ENCODE peak calls at places on chromosomes 3 and 15, in five cellular contexts. One of them, this sample, is unnamed.

GRCh38 chr3:11591401-11592266 is 52.1 kb downstream of the VGLL4 start:
- DNase-seq in caudate nucleus: peak
- DNase-seq in M059J: peak
- DNase-seq in AG10803: peak
- DNase-seq in putamen: peak
- DNase-seq in this sample: no peak

GRCh38 chr3:33440578-33441321 is 545 bp upstream of the UBP1 start:
- DNase-seq in putamen: peak
- DNase-seq in M059J: peak
- DNase-seq in AG10803: peak
- DNase-seq in caudate nucleus: peak
- DNase-seq in this sample: peak

GRCh38 chr15:36172970-36173369 is 406.5 kb upstream of the CDIN1 start:
- DNase-seq in M059J: no peak
- DNase-seq in caudate nucleus: no peak
- DNase-seq in putamen: no peak
- DNase-seq in AG10803: peak
- DNase-seq in this sample: no peak

GRCh38 chr3:194939949-194940770 is 254.5 kb downstream of the FAM43A start:
- DNase-seq in putamen: no peak
- DNase-seq in AG10803: no peak
- DNase-seq in caudate nucleus: no peak
- DNase-seq in M059J: no peak
- DNase-seq in this sample: peak

GRCh38 chr3:53613111-53613510 is 118.7 kb downstream of the CACNA1D start:
- DNase-seq in caudate nucleus: no peak
- DNase-seq in putamen: no peak
- DNase-seq in M059J: no peak
- DNase-seq in AG10803: no peak
- DNase-seq in this sample: no peak

GRCh38 chr15:46955576-46955975 is 761.7 kb upstream of the SEMA6D start:
- DNase-seq in caudate nucleus: no peak
- DNase-seq in AG10803: no peak
- DNase-seq in putamen: no peak
- DNase-seq in M059J: no peak
- DNase-seq in this sample: no peak

GRCh38 chr15:43204016-43204901 is 16.6 kb downstream of the EPB42 start:
- DNase-seq in putamen: no peak
- DNase-seq in M059J: peak
- DNase-seq in caudate nucleus: no peak
- DNase-seq in AG10803: peak
- DNase-seq in this sample: no peak

GRCh38 chr3:190001426-190001825 is 119.3 kb downstream of the P3H2 start:
- DNase-seq in putamen: no peak
- DNase-seq in caudate nucleus: no peak
- DNase-seq in AG10803: no peak
- DNase-seq in M059J: no peak
- DNase-seq in this sample: no peak

GRCh38 chr3:175957427-175957826 is 1098.3 kb downstream of the NAALADL2 start:
- DNase-seq in caudate nucleus: no peak
- DNase-seq in M059J: no peak
- DNase-seq in putamen: no peak
- DNase-seq in AG10803: no peak
- DNase-seq in this sample: no peak

GRCh38 chr15:74545061-74545460 is 4.0 kb downstream of the ARID3B start:
- DNase-seq in AG10803: no peak
- DNase-seq in M059J: no peak
- DNase-seq in putamen: no peak
- DNase-seq in caudate nucleus: no peak
- DNase-seq in this sample: no peak

GRCh38 chr3:101842245-101842934 is 6.9 kb upstream of the NFKBIZ start:
- DNase-seq in caudate nucleus: no peak
- DNase-seq in putamen: no peak
- DNase-seq in M059J: peak
- DNase-seq in AG10803: peak
- DNase-seq in this sample: no peak

GRCh38 chr15:64653757-64654156 is 121.6 kb downstream of the RBPMS2 start:
- DNase-seq in M059J: peak
- DNase-seq in caudate nucleus: no peak
- DNase-seq in putamen: no peak
- DNase-seq in AG10803: peak
- DNase-seq in this sample: no peak

GRCh38 chr15:41286665-41287333 is 45.6 kb downstream of the OIP5 start:
- DNase-seq in AG10803: peak
- DNase-seq in caudate nucleus: no peak
- DNase-seq in putamen: no peak
- DNase-seq in M059J: peak
- DNase-seq in this sample: no peak

GRCh38 chr3:195100903-195101591 is 169.9 kb downstream of the XXYLT1 start:
- DNase-seq in putamen: no peak
- DNase-seq in AG10803: peak
- DNase-seq in caudate nucleus: no peak
- DNase-seq in M059J: no peak
- DNase-seq in this sample: peak

GRCh38 chr3:150397220-150397619 is 10.9 kb upstream of the TSC22D2 start:
- DNase-seq in caudate nucleus: no peak
- DNase-seq in putamen: no peak
- DNase-seq in M059J: no peak
- DNase-seq in AG10803: no peak
- DNase-seq in this sample: no peak

GRCh38 chr15:58551764-58552504 is 120.1 kb downstream of the LIPC start:
- DNase-seq in AG10803: peak
- DNase-seq in caudate nucleus: no peak
- DNase-seq in M059J: peak
- DNase-seq in putamen: peak
- DNase-seq in this sample: no peak

GRCh38 chr15:80906159-80906775 is 83.4 kb downstream of the MESD start:
- DNase-seq in AG10803: peak
- DNase-seq in putamen: no peak
- DNase-seq in M059J: peak
- DNase-seq in caudate nucleus: no peak
- DNase-seq in this sample: no peak

GRCh38 chr3:120497813-120498212 is 47.0 kb upstream of the FSTL1 start:
- DNase-seq in putamen: no peak
- DNase-seq in M059J: peak
- DNase-seq in AG10803: peak
- DNase-seq in caudate nucleus: no peak
- DNase-seq in this sample: no peak

GRCh38 chr15:81161851-81162250 is 27.8 kb downstream of the CFAP161 start:
- DNase-seq in M059J: no peak
- DNase-seq in caudate nucleus: no peak
- DNase-seq in putamen: no peak
- DNase-seq in AG10803: no peak
- DNase-seq in this sample: no peak

GRCh38 chr3:130933801-130934345 is 40.0 kb downstream of the ATP2C1 start:
- DNase-seq in caudate nucleus: no peak
- DNase-seq in M059J: peak
- DNase-seq in AG10803: peak
- DNase-seq in putamen: no peak
- DNase-seq in this sample: no peak

GRCh38 chr15:56759450-56759845 is 26.1 kb upstream of the ZNF280D start:
- DNase-seq in caudate nucleus: no peak
- DNase-seq in putamen: no peak
- DNase-seq in M059J: peak
- DNase-seq in AG10803: peak
- DNase-seq in this sample: no peak

GRCh38 chr3:133547432-133548041 is 25.9 kb upstream of the CDV3 start:
- DNase-seq in AG10803: peak
- DNase-seq in M059J: peak
- DNase-seq in caudate nucleus: no peak
- DNase-seq in putamen: no peak
- DNase-seq in this sample: peak

GRCh38 chr15:80934761-80935221 is 54.8 kb downstream of the MESD start:
- DNase-seq in AG10803: peak
- DNase-seq in M059J: peak
- DNase-seq in caudate nucleus: no peak
- DNase-seq in putamen: no peak
- DNase-seq in this sample: no peak

GRCh38 chr15:66819084-66819483 is 117.0 kb downstream of the SMAD6 start:
- DNase-seq in caudate nucleus: no peak
- DNase-seq in AG10803: no peak
- DNase-seq in putamen: no peak
- DNase-seq in M059J: peak
- DNase-seq in this sample: peak

GRCh38 chr3:194879991-194880939 is 194.6 kb downstream of the FAM43A start:
- DNase-seq in M059J: peak
- DNase-seq in AG10803: peak
- DNase-seq in putamen: peak
- DNase-seq in caudate nucleus: no peak
- DNase-seq in this sample: no peak

GRCh38 chr15:89982315-89983055 is 18.6 kb upstream of the ZNF710 start:
- DNase-seq in putamen: no peak
- DNase-seq in AG10803: no peak
- DNase-seq in caudate nucleus: no peak
- DNase-seq in M059J: no peak
- DNase-seq in this sample: no peak

GRCh38 chr3:39937874-39938273 is 128.5 kb downstream of the MYRIP start:
- DNase-seq in caudate nucleus: no peak
- DNase-seq in AG10803: no peak
- DNase-seq in putamen: no peak
- DNase-seq in M059J: no peak
- DNase-seq in this sample: no peak

GRCh38 chr3:72753495-72753894 is 94.8 kb downstream of the SHQ1 start:
- DNase-seq in putamen: no peak
- DNase-seq in M059J: no peak
- DNase-seq in AG10803: no peak
- DNase-seq in caudate nucleus: no peak
- DNase-seq in this sample: no peak

GRCh38 chr15:101439920-101440319 is 49.6 kb downstream of the PCSK6 start:
- DNase-seq in putamen: no peak
- DNase-seq in caudate nucleus: no peak
- DNase-seq in M059J: peak
- DNase-seq in AG10803: peak
- DNase-seq in this sample: no peak

GRCh38 chr15:73127302-73127936 is 75.2 kb downstream of the NEO1 start:
- DNase-seq in putamen: no peak
- DNase-seq in caudate nucleus: no peak
- DNase-seq in M059J: peak
- DNase-seq in AG10803: peak
- DNase-seq in this sample: no peak

GRCh38 chr3:88113311-88114162 is 36.2 kb upstream of the C3orf38 start:
- DNase-seq in putamen: peak
- DNase-seq in caudate nucleus: peak
- DNase-seq in AG10803: peak
- DNase-seq in M059J: peak
- DNase-seq in this sample: no peak

GRCh38 chr15:53716909-53717878 is 42.3 kb downstream of the WDR72 start:
- DNase-seq in M059J: no peak
- DNase-seq in putamen: peak
- DNase-seq in caudate nucleus: no peak
- DNase-seq in AG10803: no peak
- DNase-seq in this sample: no peak

This sample was measured in upper lobe of right lung.